ENCODE peak calls at places on chromosomes 1 and 21, in nine cellular contexts. C is body of pancreas, B is SK-N-SH, U is dorsolateral prefrontal cortex, K is AG04450, L is A549, P is tibial artery, Z is AG04449, M is transverse colon. J is an unnamed sample.

GRCh38 chr1:216523449-216524190 is 100.4 kb upstream of the USH2A start:
- DNase-seq in U (no peak), C (no peak), B (no peak), M (no peak), L (no peak), Z (no peak), P (no peak), K (peak; percentile 66), J (no peak)

GRCh38 chr1:76961181-76961580 is 93.9 kb downstream of the ST6GALNAC5 start:
- DNase-seq in C (no peak), U (no peak), K (no peak), P (no peak), L (no peak), M (no peak), B (no peak), Z (no peak), J (no peak)

GRCh38 chr21:37645848-37646247 is 270.4 kb downstream of the KCNJ6 start:
- DNase-seq in K (no peak), P (no peak), C (no peak), Z (no peak), U (no peak), L (no peak), M (no peak), B (no peak), J (no peak)

GRCh38 chr1:50978852-50979781 is 9.1 kb downstream of the CDKN2C start:
- DNase-seq in L (peak; percentile 75), K (no peak), Z (no peak), B (peak; percentile 27), U (no peak), C (peak; percentile 62), M (peak; percentile 28), P (no peak), J (no peak)

GRCh38 chr21:42997053-42997452 is 22.7 kb downstream of the PKNOX1 start:
- DNase-seq in Z (peak; percentile 85), U (peak; percentile 53), M (peak; percentile 41), P (peak; percentile 81), C (peak; percentile 32), B (no peak), K (peak; percentile 90), L (no peak), J (no peak)

GRCh38 chr1:55477953-55478352 is 262.8 kb upstream of the USP24 start:
- DNase-seq in Z (no peak), B (no peak), L (no peak), U (no peak), C (no peak), K (no peak), M (no peak), P (no peak), J (no peak)

GRCh38 chr1:51488372-51489050 is 30.6 kb downstream of the EPS15 start:
- DNase-seq in B (peak; percentile 5), Z (no peak), L (no peak), K (no peak), P (no peak), M (no peak), C (no peak), U (no peak), J (no peak)

GRCh38 chr1:240402318-240402717 is 209.6 kb downstream of the GREM2 start:
- DNase-seq in C (no peak), K (no peak), M (no peak), B (no peak), P (no peak), Z (no peak), L (no peak), U (no peak), J (no peak)

GRCh38 chr21:14542638-14543037 is 3.5 kb downstream of the SAMSN1 start:
- DNase-seq in K (no peak), B (no peak), Z (no peak), U (no peak), M (no peak), L (no peak), C (no peak), P (no peak), J (no peak)

GRCh38 chr21:33924766-33925100 is 9.1 kb upstream of the ATP5PO start:
- DNase-seq in M (peak; percentile 29), C (no peak), K (no peak), B (peak; percentile 32), L (no peak), Z (no peak), P (no peak), U (no peak), J (no peak)

GRCh38 chr1:9628541-9629444 is 22.7 kb upstream of the PIK3CD start:
- DNase-seq in K (no peak), Z (no peak), C (no peak), U (no peak), M (no peak), L (no peak), B (no peak), P (no peak), J (no peak)

GRCh38 chr1:150516050-150516591 is 569 bp downstream of the FALEC start:
- DNase-seq in K (no peak), P (no peak), L (no peak), C (no peak), M (no peak), B (peak; percentile 44), U (peak; percentile 50), Z (no peak), J (no peak)

GRCh38 chr21:45471229-45472052 is 66.5 kb downstream of the COL18A1 start:
- DNase-seq in U (no peak), L (peak; percentile 18), P (no peak), M (no peak), K (peak; percentile 74), Z (peak; percentile 77), B (no peak), C (no peak), J (peak; percentile 65)

GRCh38 chr1:10632691-10633090 is 157.9 kb downstream of the PEX14 start:
- DNase-seq in M (no peak), U (no peak), Z (no peak), B (no peak), C (no peak), L (no peak), K (no peak), P (no peak), J (no peak)

GRCh38 chr1:210826686-210827085 is 307.3 kb downstream of the KCNH1 start:
- DNase-seq in P (no peak), Z (no peak), B (no peak), K (no peak), L (no peak), C (no peak), U (no peak), M (no peak), J (no peak)

GRCh38 chr1:207205613-207206009 is 101.6 kb downstream of the C4BPA start:
- DNase-seq in M (no peak), P (no peak), U (no peak), C (no peak), K (no peak), L (no peak), Z (no peak), B (no peak), J (no peak)

GRCh38 chr21:39845581-39846130 is 21.6 kb upstream of the PCP4 start:
- DNase-seq in B (no peak), C (no peak), K (no peak), L (no peak), U (no peak), Z (no peak), P (no peak), M (no peak), J (peak; percentile 56)

GRCh38 chr1:97210302-97210701 is 488.7 kb downstream of the PTBP2 start:
- DNase-seq in Z (peak; percentile 14), K (no peak), M (no peak), P (no peak), B (no peak), C (no peak), U (no peak), L (no peak), J (no peak)

GRCh38 chr1:168803696-168804510 is 74.9 kb upstream of the DPT start:
- DNase-seq in P (no peak), C (peak; percentile 26), U (peak; percentile 47), K (no peak), L (no peak), M (peak; percentile 32), Z (no peak), B (no peak), J (no peak)

GRCh38 chr1:205590777-205591513 is 40.9 kb downstream of the ELK4 start:
- DNase-seq in C (no peak), Z (no peak), K (no peak), U (no peak), P (peak; percentile 29), B (no peak), M (no peak), L (no peak), J (no peak)

GRCh38 chr1:94579876-94580294 is 38.3 kb upstream of the F3 start:
- DNase-seq in B (no peak), U (no peak), Z (peak; percentile 75), P (no peak), L (peak; percentile 83), M (no peak), K (peak; percentile 96), C (no peak), J (peak; percentile 80)

DNA sequence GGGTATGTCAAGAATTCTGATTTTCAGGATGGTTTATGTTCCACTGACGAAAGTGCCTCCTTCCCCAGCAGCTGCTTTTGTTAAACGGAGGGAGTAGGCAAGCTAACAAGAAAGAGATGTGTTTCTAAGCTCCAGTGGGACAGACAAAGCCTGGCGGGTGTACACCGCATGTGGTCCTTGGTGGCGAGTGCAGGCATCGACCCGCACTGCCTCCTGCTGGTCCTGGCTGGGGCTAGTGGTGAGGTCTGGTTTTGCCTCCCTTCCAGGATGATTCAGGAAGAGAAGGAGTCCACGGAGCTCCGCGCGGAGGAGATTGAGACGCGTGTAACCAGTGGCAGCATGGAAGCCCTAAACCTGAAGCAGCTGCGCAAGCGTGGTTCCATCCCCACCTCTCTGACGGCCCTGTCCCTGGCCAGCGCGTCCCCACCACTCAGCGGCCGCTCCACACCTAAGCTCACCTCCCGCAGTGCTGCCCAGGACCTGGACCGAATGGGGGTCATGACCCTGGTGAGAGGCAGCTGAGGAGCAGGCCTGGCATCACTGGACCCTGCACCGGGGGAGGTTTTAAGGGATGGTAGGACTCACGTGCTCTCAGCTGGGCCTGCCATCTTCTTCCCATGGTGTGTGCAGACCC is 29.0 kb downstream of the PPFIA4 start:
- DNase-seq in L (peak; percentile 19), M (no peak), C (no peak), K (no peak), B (no peak), U (no peak), Z (no peak), P (no peak), J (no peak)
- TF ChIP-seq CTCF in L (no peak), M (no peak), C (no peak), K (no peak), B (peak; percentile 14), U (no peak), Z (no peak), P (no peak), J (no peak)

GRCh38 chr1:43531453-43531905 is 796 bp downstream of the PTPRF start:
- DNase-seq in P (no peak), B (peak; percentile 89), M (peak; percentile 63), L (peak; percentile 28), C (peak; percentile 65), Z (no peak), K (no peak), U (no peak), J (no peak)
- TF ChIP-seq CTCF in P (no peak), B (no peak), M (no peak), L (no peak), C (no peak), Z (no peak), K (no peak), U (no peak), J (no peak)

GRCh38 chr1:111441573-111442192 is 7.4 kb downstream of the WDR77 start:
- DNase-seq in U (no peak), P (no peak), C (peak; percentile 42), B (peak; percentile 33), M (peak; percentile 26), K (no peak), Z (no peak), L (peak; percentile 32), J (no peak)
- TF ChIP-seq CTCF in U (peak; percentile 23), P (no peak), C (peak; percentile 14), B (peak; percentile 55), M (peak; percentile 28), K (peak; percentile 66), Z (peak; percentile 46), L (peak; percentile 41), J (peak; percentile 67)

GRCh38 chr1:226738995-226739695 is at the start of gene ITPKB:
- DNase-seq in L (peak; percentile 44), C (peak; percentile 67), P (peak; percentile 69), Z (no peak), K (peak; percentile 38), B (peak; percentile 38), U (peak; percentile 67), M (peak; percentile 71), J (peak; percentile 28)
- TF ChIP-seq CTCF in L (no peak), C (no peak), P (no peak), Z (no peak), K (no peak), B (no peak), U (no peak), M (no peak), J (no peak)